ENCODE peak calls at places on chromosome 6, in ten cellular contexts. One of them, this sample, is unnamed.

GRCh38 chr6:128725271-128726233 is 157.4 kb upstream of the LAMA2 start:
- DNase-seq in psoas muscle: no peak
- DNase-seq in neural crest cell: peak
- DNase-seq in progenitor cell of endocrine pancreas: peak
- DNase-seq in GM03348: peak
- DNase-seq in NAMALWA: peak
- DNase-seq in left ventricle myocardium superior: no peak
- DNase-seq in cardiac fibroblast: peak
- DNase-seq in NCI-H345: no peak
- DNase-seq in ecto neural progenitor cell: no peak
- DNase-seq in this sample: peak

GRCh38 chr6:103570431-103570830 is 1289.3 kb downstream of the HACE1 start:
- DNase-seq in left ventricle myocardium superior: no peak
- DNase-seq in GM03348: no peak
- DNase-seq in neural crest cell: no peak
- DNase-seq in ecto neural progenitor cell: no peak
- DNase-seq in NAMALWA: no peak
- DNase-seq in progenitor cell of endocrine pancreas: no peak
- DNase-seq in psoas muscle: no peak
- DNase-seq in NCI-H345: peak
- DNase-seq in cardiac fibroblast: no peak
- DNase-seq in this sample: no peak

GRCh38 chr6:157285422-157285779 is 37.9 kb downstream of the TMEM242 start:
- DNase-seq in NCI-H345: no peak
- DNase-seq in left ventricle myocardium superior: no peak
- DNase-seq in GM03348: no peak
- DNase-seq in progenitor cell of endocrine pancreas: no peak
- DNase-seq in NAMALWA: no peak
- DNase-seq in ecto neural progenitor cell: no peak
- DNase-seq in cardiac fibroblast: no peak
- DNase-seq in neural crest cell: no peak
- DNase-seq in psoas muscle: no peak
- DNase-seq in this sample: no peak

GRCh38 chr6:107560657-107561056 is 70.7 kb downstream of the SOBP start:
- DNase-seq in cardiac fibroblast: peak
- DNase-seq in neural crest cell: no peak
- DNase-seq in NCI-H345: peak
- DNase-seq in NAMALWA: no peak
- DNase-seq in left ventricle myocardium superior: no peak
- DNase-seq in progenitor cell of endocrine pancreas: no peak
- DNase-seq in psoas muscle: no peak
- DNase-seq in GM03348: peak
- DNase-seq in ecto neural progenitor cell: no peak
- DNase-seq in this sample: peak

GRCh38 chr6:144434308-144434990 is 149.3 kb downstream of the UTRN start:
- DNase-seq in NCI-H345: no peak
- DNase-seq in left ventricle myocardium superior: no peak
- DNase-seq in neural crest cell: no peak
- DNase-seq in cardiac fibroblast: peak
- DNase-seq in psoas muscle: no peak
- DNase-seq in NAMALWA: no peak
- DNase-seq in GM03348: peak
- DNase-seq in ecto neural progenitor cell: no peak
- DNase-seq in progenitor cell of endocrine pancreas: no peak
- DNase-seq in this sample: peak

GRCh38 chr6:135094403-135094821 is 39.8 kb upstream of the HBS1L start:
- DNase-seq in ecto neural progenitor cell: no peak
- DNase-seq in NAMALWA: no peak
- DNase-seq in cardiac fibroblast: no peak
- DNase-seq in GM03348: no peak
- DNase-seq in progenitor cell of endocrine pancreas: no peak
- DNase-seq in NCI-H345: no peak
- DNase-seq in left ventricle myocardium superior: no peak
- DNase-seq in psoas muscle: no peak
- DNase-seq in neural crest cell: no peak
- DNase-seq in this sample: no peak

GRCh38 chr6:78397537-78397936 is 469.8 kb upstream of the IRAK1BP1 start:
- DNase-seq in NAMALWA: no peak
- DNase-seq in left ventricle myocardium superior: no peak
- DNase-seq in progenitor cell of endocrine pancreas: no peak
- DNase-seq in psoas muscle: no peak
- DNase-seq in NCI-H345: no peak
- DNase-seq in neural crest cell: no peak
- DNase-seq in cardiac fibroblast: no peak
- DNase-seq in GM03348: no peak
- DNase-seq in ecto neural progenitor cell: no peak
- DNase-seq in this sample: no peak

GRCh38 chr6:105097288-105097687 is 82.5 kb downstream of the POPDC3 start:
- DNase-seq in neural crest cell: no peak
- DNase-seq in ecto neural progenitor cell: no peak
- DNase-seq in NAMALWA: no peak
- DNase-seq in GM03348: no peak
- DNase-seq in NCI-H345: no peak
- DNase-seq in cardiac fibroblast: no peak
- DNase-seq in progenitor cell of endocrine pancreas: no peak
- DNase-seq in left ventricle myocardium superior: no peak
- DNase-seq in psoas muscle: no peak
- DNase-seq in this sample: no peak

GRCh38 chr6:11270030-11271027 is 37.9 kb upstream of the NEDD9 start:
- DNase-seq in NAMALWA: no peak
- DNase-seq in NCI-H345: peak
- DNase-seq in left ventricle myocardium superior: no peak
- DNase-seq in progenitor cell of endocrine pancreas: no peak
- DNase-seq in GM03348: no peak
- DNase-seq in psoas muscle: no peak
- DNase-seq in ecto neural progenitor cell: no peak
- DNase-seq in neural crest cell: no peak
- DNase-seq in cardiac fibroblast: peak
- DNase-seq in this sample: no peak

GRCh38 chr6:41332842-41333736 is 2.3 kb upstream of the NCR2 start:
- DNase-seq in neural crest cell: no peak
- DNase-seq in left ventricle myocardium superior: no peak
- DNase-seq in progenitor cell of endocrine pancreas: no peak
- DNase-seq in GM03348: no peak
- DNase-seq in ecto neural progenitor cell: no peak
- DNase-seq in NCI-H345: no peak
- DNase-seq in cardiac fibroblast: no peak
- DNase-seq in psoas muscle: no peak
- DNase-seq in NAMALWA: no peak
- DNase-seq in this sample: no peak

GRCh38 chr6:169381988-169382387 is 128.3 kb upstream of the THBS2 start:
- DNase-seq in left ventricle myocardium superior: no peak
- DNase-seq in neural crest cell: no peak
- DNase-seq in progenitor cell of endocrine pancreas: no peak
- DNase-seq in ecto neural progenitor cell: no peak
- DNase-seq in cardiac fibroblast: no peak
- DNase-seq in NAMALWA: no peak
- DNase-seq in psoas muscle: no peak
- DNase-seq in GM03348: no peak
- DNase-seq in NCI-H345: no peak
- DNase-seq in this sample: no peak

GRCh38 chr6:168368971-168369370 is 49.4 kb upstream of the DACT2 start:
- DNase-seq in NCI-H345: no peak
- DNase-seq in cardiac fibroblast: no peak
- DNase-seq in GM03348: no peak
- DNase-seq in psoas muscle: no peak
- DNase-seq in left ventricle myocardium superior: peak
- DNase-seq in neural crest cell: no peak
- DNase-seq in ecto neural progenitor cell: no peak
- DNase-seq in progenitor cell of endocrine pancreas: no peak
- DNase-seq in NAMALWA: no peak
- DNase-seq in this sample: no peak

GRCh38 chr6:138999949-139000725 is 12.1 kb upstream of the REPS1 start:
- DNase-seq in NAMALWA: no peak
- DNase-seq in progenitor cell of endocrine pancreas: no peak
- DNase-seq in cardiac fibroblast: no peak
- DNase-seq in left ventricle myocardium superior: no peak
- DNase-seq in neural crest cell: no peak
- DNase-seq in ecto neural progenitor cell: no peak
- DNase-seq in GM03348: peak
- DNase-seq in NCI-H345: no peak
- DNase-seq in psoas muscle: no peak
- DNase-seq in this sample: no peak